ENCODE peak calls at places on chromosome 9, in four cellular contexts. S, X, H and L are unnamed samples.

GRCh38 chr9:69971643-69972449 is 71.8 kb upstream of the MAMDC2 start:
- DNase-seq in H (no peak), X (peak; percentile 27), S (peak; percentile 50), L (peak; percentile 69)

GRCh38 chr9:132235894-132236661 is 74.2 kb downstream of the NTNG2 start:
- DNase-seq in H (no peak), S (peak; percentile 66), X (peak; percentile 46), L (peak; percentile 85)

GRCh38 chr9:107268560-107268959 is 14.5 kb upstream of the RAD23B start:
- DNase-seq in H (no peak), S (no peak), X (no peak), L (no peak)

GRCh38 chr9:36100532-36100931 is 36.0 kb upstream of the GLIPR2 start:
- DNase-seq in X (no peak), S (no peak), H (no peak), L (no peak)

GRCh38 chr9:15935661-15936315 is 382.9 kb downstream of the CCDC171 start:
- DNase-seq in S (no peak), X (no peak), H (no peak), L (no peak)

GRCh38 chr9:75658301-75658919 is 232.1 kb upstream of the PCSK5 start:
- DNase-seq in S (no peak), X (no peak), H (no peak), L (no peak)

GRCh38 chr9:107481035-107481434 is 8.5 kb downstream of the KLF4 start:
- DNase-seq in X (no peak), S (no peak), H (no peak), L (no peak)

GRCh38 chr9:122777935-122778671 is 10.6 kb upstream of the OR5C1 start:
- DNase-seq in X (no peak), S (no peak), H (no peak), L (no peak)

GRCh38 chr9:130309689-130310455 is 44.3 kb downstream of the HMCN2 start:
- DNase-seq in H (no peak), X (no peak), S (no peak), L (no peak)

GRCh38 chr9:78074385-78075291 is 43.0 kb upstream of the GNAQ start:
- DNase-seq in X (no peak), S (no peak), H (no peak), L (no peak)

GRCh38 chr9:123081824-123082223 is 48.4 kb downstream of the GPR21 start:
- DNase-seq in X (peak; percentile 48), S (no peak), H (peak; percentile 13), L (peak; percentile 25)

GRCh38 chr9:21728781-21729180 is 73.7 kb upstream of the MTAP start:
- DNase-seq in S (no peak), X (no peak), H (no peak), L (no peak)

GRCh38 chr9:137723396-137724113 is 104.8 kb downstream of the EHMT1 start:
- DNase-seq in H (no peak), S (no peak), X (no peak), L (no peak)

GRCh38 chr9:91131433-91131839 is 230.3 kb downstream of the AUH start:
- DNase-seq in S (no peak), X (no peak), H (no peak), L (no peak)

GRCh38 chr9:89814340-89815040 is 209.7 kb downstream of the GADD45G start:
- DNase-seq in X (no peak), H (no peak), S (no peak), L (peak; percentile 66)

GRCh38 chr9:125258832-125259534 is 2.6 kb upstream of the GAPVD1 start:
- DNase-seq in H (no peak), S (no peak), X (peak; percentile 55), L (no peak)

GRCh38 chr9:98385751-98386150 is 130.3 kb upstream of the TBC1D2 start:
- DNase-seq in H (no peak), X (no peak), S (no peak), L (no peak)

GRCh38 chr9:98391884-98392283 is 136.4 kb upstream of the TBC1D2 start:
- DNase-seq in X (no peak), S (no peak), H (no peak), L (no peak)

GRCh38 chr9:98396236-98396635 is 140.8 kb upstream of the TBC1D2 start:
- DNase-seq in H (no peak), S (no peak), X (no peak), L (no peak)

GRCh38 chr9:98391406-98391805 is 136.0 kb upstream of the TBC1D2 start:
- DNase-seq in X (no peak), S (no peak), H (no peak), L (no peak)
- H3K4me3 ChIP-seq in X (no peak overlapping the region), S (no peak overlapping the region), H (no peak overlapping the region), L (no peak overlapping the region)

GRCh38 chr9:94697972-94698581 is 28.4 kb upstream of the AOPEP start:
- DNase-seq in X (peak; percentile 70), H (no peak), S (no peak), L (no peak)
- TF ChIP-seq GABPA in X (no peak), H (no peak), S (no peak), L (no peak)

DNA sequence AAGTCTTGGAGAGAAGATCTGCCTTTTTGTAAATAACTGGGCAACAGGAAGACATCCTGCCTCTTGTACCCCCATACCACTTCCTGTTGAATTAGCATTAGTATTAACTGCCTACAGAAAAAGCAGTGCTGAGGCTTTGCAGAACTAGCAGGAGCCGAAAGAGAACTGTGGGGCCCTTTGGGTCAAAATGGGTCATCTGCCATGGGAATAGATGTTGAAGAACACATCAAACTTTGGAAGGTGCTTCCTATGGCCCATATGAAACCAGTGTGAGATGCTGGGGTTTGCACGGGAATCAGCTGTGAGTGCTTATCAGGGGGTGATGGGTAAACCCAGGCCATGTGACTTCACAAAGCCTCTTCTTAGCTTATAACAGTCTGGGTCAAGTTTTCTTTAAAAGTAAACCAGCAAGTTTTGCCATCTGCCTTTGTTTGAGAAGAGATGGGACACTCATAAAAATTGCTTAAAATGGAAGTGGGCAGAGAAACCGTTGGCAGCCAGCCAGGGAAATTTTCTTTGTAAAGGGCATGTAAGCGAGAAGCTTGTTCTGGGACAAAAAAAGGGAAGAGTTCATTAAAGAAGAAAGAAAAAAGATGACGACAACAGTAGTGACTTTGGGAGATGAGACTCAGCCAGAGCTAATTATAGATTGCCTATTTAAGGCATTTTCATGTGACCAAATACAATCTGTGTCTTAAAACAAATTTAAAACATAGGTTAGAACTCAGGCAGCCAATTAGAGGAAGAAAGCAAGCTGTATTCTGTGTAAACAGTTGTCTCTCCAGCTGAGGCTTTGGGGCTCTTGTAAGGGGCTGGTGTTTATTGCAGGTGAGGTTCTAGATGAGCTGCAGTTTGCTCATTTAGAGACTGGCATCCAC is 4.4 kb downstream of the SLC25A25 start:
- DNase-seq in S (no peak), X (no peak), H (peak; percentile 87), L (no peak)
- TF ChIP-seq TCF12 in S (no peak), X (no peak), H (no peak), L (no peak)

DNA sequence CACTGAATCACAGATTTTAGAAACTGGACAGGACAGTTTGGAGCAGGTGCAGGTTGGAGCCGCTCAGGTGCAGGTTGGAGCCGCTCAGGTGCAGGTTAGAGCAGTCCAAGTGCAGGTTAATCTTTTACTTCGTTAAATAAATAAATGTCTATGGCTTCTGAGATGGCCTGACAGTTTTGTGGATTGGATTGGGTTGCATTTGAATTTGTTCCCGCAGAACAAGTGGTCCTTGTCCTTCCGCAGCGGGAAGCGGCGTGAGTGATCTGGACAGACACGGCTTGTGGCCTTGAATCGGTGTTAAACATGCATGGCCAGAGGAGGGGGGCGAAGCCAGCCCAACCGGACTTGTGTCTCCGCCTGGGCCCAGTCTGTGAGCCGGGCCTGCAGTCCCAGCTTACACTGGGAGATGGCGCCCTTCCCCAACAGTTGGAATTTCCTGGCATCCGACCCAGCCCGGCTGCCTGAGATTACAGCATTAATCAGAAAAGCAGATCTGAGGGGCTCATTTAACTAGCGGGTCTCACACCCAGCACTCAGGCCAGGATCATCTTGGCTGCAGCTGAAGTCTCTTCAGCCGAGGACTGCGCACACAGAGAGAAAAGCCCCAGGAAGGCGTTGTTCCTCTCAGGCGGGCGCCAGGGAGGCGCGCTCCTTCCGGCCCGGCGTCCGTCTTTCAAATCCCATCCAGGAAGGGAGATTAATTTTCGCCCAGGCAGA is 1.5 kb upstream of the OLFM1 start:
- DNase-seq in X (peak; percentile 96), S (peak; percentile 65), H (no peak), L (peak; percentile 92)
- H3K4me3 ChIP-seq in X (no peak overlapping the region), S (peak overlapping the region; percentile 1), H (no peak overlapping the region), L (peak overlapping the region; percentile 48)

DNA sequence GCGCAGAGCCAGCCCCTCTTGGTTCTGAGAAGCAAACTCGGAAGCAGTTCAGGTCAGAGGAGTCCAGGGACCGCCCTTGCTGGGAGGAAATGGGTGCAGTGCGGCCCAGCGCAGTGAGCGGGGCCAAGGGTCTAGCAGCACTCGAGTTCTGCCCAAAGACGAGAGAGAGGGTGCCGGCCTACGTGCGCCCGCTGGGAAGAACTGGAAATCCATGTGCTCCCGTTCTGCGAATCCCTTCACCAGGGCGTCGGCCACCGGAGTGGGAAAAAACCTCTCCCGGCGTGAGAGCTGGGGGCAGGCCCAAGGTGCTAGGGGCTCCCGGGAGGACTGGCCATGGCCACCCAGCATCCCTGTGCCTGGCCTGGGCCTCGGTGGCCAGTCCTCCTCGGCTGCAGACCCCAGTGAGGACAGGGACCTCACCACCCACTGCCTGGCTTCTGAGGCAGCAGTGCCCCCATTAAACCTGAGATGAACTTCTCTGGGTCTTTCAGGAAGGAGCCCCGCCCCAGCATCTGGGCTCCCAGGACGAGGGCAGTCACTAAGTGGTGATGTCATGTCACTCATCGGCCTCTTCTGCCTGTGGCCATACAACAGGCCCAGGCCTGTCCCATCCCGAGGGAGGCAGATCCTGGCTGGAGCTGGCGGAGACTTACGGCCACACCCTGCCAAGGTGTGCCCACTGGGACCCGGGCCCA is 10.6 kb downstream of the TMEM250 start:
- DNase-seq in H (no peak), X (no peak), S (no peak), L (no peak)
- TF ChIP-seq GABPA in H (no peak), X (no peak), S (no peak), L (no peak)

GRCh38 chr9:126626117-126627022 is 12.6 kb downstream of the LMX1B start:
- DNase-seq in X (no peak), H (no peak), S (no peak), L (no peak)

GRCh38 chr9:126624912-126625311 is 11.2 kb downstream of the LMX1B start:
- DNase-seq in X (no peak), S (no peak), H (no peak), L (no peak)

GRCh38 chr9:126623667-126624452 is 10.1 kb downstream of the LMX1B start:
- DNase-seq in S (no peak), H (no peak), X (no peak), L (no peak)

GRCh38 chr9:126624453-126624872 is 10.7 kb downstream of the LMX1B start:
- DNase-seq in H (no peak), S (no peak), X (no peak), L (no peak)

GRCh38 chr9:126625329-126626116 is 11.8 kb downstream of the LMX1B start:
- DNase-seq in S (no peak), H (no peak), X (no peak), L (no peak)
- TF ChIP-seq TCF12 in S (no peak), H (no peak), X (no peak), L (no peak)

DNA sequence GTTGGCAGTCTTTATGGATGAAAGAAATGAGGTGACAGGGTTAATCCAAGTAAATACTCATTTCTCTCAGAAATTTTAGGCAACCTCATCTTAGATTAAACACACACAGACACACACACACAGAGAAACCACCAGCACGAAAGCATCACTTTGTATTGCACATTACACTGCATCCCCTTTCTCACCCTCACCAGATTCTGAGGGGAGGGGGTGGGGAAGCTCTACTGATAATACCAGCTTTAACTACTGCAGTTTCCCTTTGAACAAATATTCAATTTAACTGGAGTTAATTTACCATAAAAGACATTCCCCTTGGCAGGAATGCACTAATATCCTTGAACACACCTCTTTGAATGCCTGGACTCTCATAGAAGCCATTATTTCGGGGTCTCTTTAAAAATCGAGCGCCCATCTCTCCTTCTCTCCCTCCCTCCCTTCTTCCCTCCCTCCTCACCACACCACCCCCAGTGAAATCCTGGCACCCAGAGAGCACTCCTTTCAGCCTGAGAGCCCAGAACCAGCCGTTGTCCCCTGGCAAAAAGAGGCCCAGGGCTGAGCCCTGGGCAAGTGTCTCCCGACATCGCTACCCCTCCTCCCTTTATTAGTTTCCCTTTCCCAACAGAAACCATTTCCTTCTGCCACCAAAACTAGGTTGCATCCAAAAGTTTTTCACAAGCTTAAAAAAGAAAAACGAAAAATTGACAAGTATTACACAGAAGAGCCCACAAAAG is 2.8 kb upstream of the NFIB start:
- DNase-seq in H (no peak), X (no peak), S (no peak), L (no peak)
- H3K4me3 ChIP-seq in H (no peak overlapping the region), X (no peak overlapping the region), S (peak overlapping the region; percentile 75), L (peak overlapping the region; percentile 91)